ENCODE peak calls at places on chromosomes 1 and 21, in eight cellular contexts. U is skeletal muscle cell, F is PC-3, S is left ventricle myocardium inferior, T is aorta, B is mucosa of descending colon, M is Caco-2, Y is AG09309. K is an unnamed sample.

GRCh38 chr1:229341811-229342304 is 989 bp downstream of the CCSAP start:
- DNase-seq in U (no peak), F (no peak), S (no peak), T (no peak), B (no peak), M (no peak), Y (no peak), K (no peak)

GRCh38 chr1:207752456-207753132 is 740 bp downstream of the CD46 start:
- DNase-seq in U (no peak), F (peak), S (no peak), T (no peak), B (peak), M (peak), Y (no peak), K (no peak)

GRCh38 chr1:89363638-89364536 is at the start of gene GBP6:
- DNase-seq in U (no peak), F (peak), S (peak), T (no peak), B (no peak), M (no peak), Y (no peak), K (no peak)

GRCh38 chr1:213326666-213327317 is 275.8 kb downstream of the RPS6KC1 start:
- DNase-seq in U (peak), F (no peak), S (peak), T (peak), B (no peak), M (no peak), Y (peak), K (no peak)

GRCh38 chr21:28220670-28221069 is 772.0 kb downstream of the LTN1 start:
- DNase-seq in U (no peak), F (no peak), S (no peak), T (no peak), B (no peak), M (no peak), Y (no peak), K (no peak)

GRCh38 chr1:87129606-87130005 is 199.1 kb upstream of the LMO4 start:
- DNase-seq in U (no peak), F (no peak), S (peak), T (no peak), B (no peak), M (no peak), Y (no peak), K (no peak)

GRCh38 chr1:28449904-28450303 is 55.9 kb upstream of the RCC1 start:
- DNase-seq in U (no peak), F (peak), S (no peak), T (no peak), B (no peak), M (no peak), Y (no peak), K (no peak)

GRCh38 chr1:235953801-235954200 is 87.1 kb upstream of the LYST start:
- DNase-seq in U (peak), F (peak), S (no peak), T (no peak), B (no peak), M (no peak), Y (peak), K (no peak)

GRCh38 chr1:165924096-165924495 is 96.7 kb downstream of the UCK2 start:
- DNase-seq in U (no peak), F (no peak), S (no peak), T (no peak), B (no peak), M (no peak), Y (no peak), K (no peak)

GRCh38 chr1:151539321-151540020 is 638 bp upstream of the TUFT1 start:
- DNase-seq in U (peak), F (peak), S (peak), T (peak), B (peak), M (peak), Y (no peak), K (peak)

GRCh38 chr1:6397844-6398243 is 4.3 kb upstream of the ACOT7 start:
- DNase-seq in U (no peak), F (no peak), S (no peak), T (no peak), B (peak), M (no peak), Y (no peak), K (no peak)

GRCh38 chr1:150765229-150765976 is at the start of gene CTSS:
- DNase-seq in U (no peak), F (peak), S (no peak), T (no peak), B (no peak), M (no peak), Y (no peak), K (no peak)

GRCh38 chr1:53148123-53148522 is 5.7 kb upstream of the SLC1A7 start:
- DNase-seq in U (no peak), F (peak), S (no peak), T (no peak), B (no peak), M (no peak), Y (no peak), K (no peak)

GRCh38 chr1:77511440-77511840 is 171.0 kb downstream of the ZZZ3 start:
- DNase-seq in U (peak), F (peak), S (no peak), T (no peak), B (no peak), M (no peak), Y (peak), K (no peak)

GRCh38 chr21:35428489-35428888 is 379.4 kb upstream of the RUNX1 start:
- DNase-seq in U (peak), F (no peak), S (peak), T (peak), B (no peak), M (no peak), Y (no peak), K (no peak)

GRCh38 chr1:67771776-67772175 is 61.5 kb downstream of the GNG12 start:
- DNase-seq in U (no peak), F (no peak), S (no peak), T (no peak), B (no peak), M (no peak), Y (no peak), K (no peak)

GRCh38 chr1:93649231-93649630 is 32.4 kb downstream of the BCAR3 start:
- DNase-seq in U (no peak), F (no peak), S (no peak), T (no peak), B (no peak), M (no peak), Y (no peak), K (no peak)

GRCh38 chr1:38973659-38974437 is 17.2 kb upstream of the AKIRIN1 start:
- DNase-seq in U (no peak), F (no peak), S (peak), T (peak), B (no peak), M (no peak), Y (no peak), K (no peak)

GRCh38 chr1:30665216-30665615 is 58.2 kb downstream of the MATN1 start:
- DNase-seq in U (no peak), F (no peak), S (no peak), T (no peak), B (no peak), M (no peak), Y (no peak), K (no peak)

GRCh38 chr1:178885869-178886268 is 15.0 kb upstream of the ANGPTL1 start:
- DNase-seq in U (no peak), F (no peak), S (no peak), T (no peak), B (no peak), M (peak), Y (no peak), K (no peak)

GRCh38 chr1:220803401-220804201 is 16.9 kb downstream of the MTARC1 start:
- DNase-seq in U (no peak), F (peak), S (no peak), T (no peak), B (no peak), M (peak), Y (no peak), K (no peak)

GRCh38 chr1:243487036-243487648 is 231.3 kb downstream of the SDCCAG8 start:
- DNase-seq in U (no peak), F (no peak), S (no peak), T (no peak), B (no peak), M (no peak), Y (no peak), K (no peak)

GRCh38 chr1:1132928-1133750 is 17.2 kb upstream of the C1orf159 start:
- DNase-seq in U (no peak), F (no peak), S (peak), T (no peak), B (peak), M (no peak), Y (no peak), K (no peak)

GRCh38 chr1:167659440-167659839 is 29.4 kb downstream of the RCSD1 start:
- DNase-seq in U (no peak), F (no peak), S (no peak), T (no peak), B (no peak), M (peak), Y (no peak), K (no peak)

GRCh38 chr1:210700511-210700910 is 371.8 kb downstream of the HHAT start:
- DNase-seq in U (no peak), F (no peak), S (no peak), T (no peak), B (no peak), M (no peak), Y (no peak), K (peak)

GRCh38 chr1:36008546-36009197 is 75.2 kb upstream of the TEKT2 start:
- DNase-seq in U (peak), F (peak), S (no peak), T (no peak), B (no peak), M (no peak), Y (peak), K (no peak)

GRCh38 chr21:46056450-46056903 is 41.4 kb upstream of the COL6A2 start:
- DNase-seq in U (no peak), F (no peak), S (peak), T (peak), B (peak), M (no peak), Y (peak), K (no peak)

GRCh38 chr1:53512807-53513755 is 53.9 kb downstream of the DMRTB1 start:
- DNase-seq in U (no peak), F (no peak), S (no peak), T (no peak), B (no peak), M (no peak), Y (no peak), K (no peak)

GRCh38 chr1:16177306-16177705 is 21.4 kb upstream of the EPHA2 start:
- DNase-seq in U (no peak), F (no peak), S (no peak), T (no peak), B (no peak), M (no peak), Y (no peak), K (no peak)

GRCh38 chr1:90402893-90403849 is 313.9 kb downstream of the BARHL2 start:
- DNase-seq in U (peak), F (peak), S (no peak), T (no peak), B (no peak), M (peak), Y (peak), K (peak)

GRCh38 chr1:108049083-108049819 is 84.3 kb upstream of the VAV3 start:
- DNase-seq in U (no peak), F (peak), S (peak), T (peak), B (no peak), M (peak), Y (peak), K (no peak)

GRCh38 chr1:242197907-242198306 is 199.0 kb upstream of the MAP1LC3C start:
- DNase-seq in U (no peak), F (no peak), S (no peak), T (no peak), B (no peak), M (no peak), Y (no peak), K (no peak)

GRCh38 chr1:52684545-52684944 is 13.6 kb downstream of the COA7 start:
- DNase-seq in U (no peak), F (no peak), S (no peak), T (no peak), B (no peak), M (no peak), Y (no peak), K (no peak)

GRCh38 chr1:221630236-221630635 is 111.7 kb downstream of the DUSP10 start:
- DNase-seq in U (no peak), F (no peak), S (no peak), T (no peak), B (no peak), M (no peak), Y (no peak), K (no peak)

GRCh38 chr1:248918126-248918525 is 12.1 kb downstream of the PGBD2 start:
- DNase-seq in U (no peak), F (no peak), S (no peak), T (no peak), B (no peak), M (no peak), Y (no peak), K (no peak)

GRCh38 chr1:34740161-34740875 is 14.5 kb upstream of the GJB5 start:
- DNase-seq in U (no peak), F (no peak), S (no peak), T (no peak), B (no peak), M (no peak), Y (no peak), K (no peak)

GRCh38 chr21:45296638-45297037 is 8.9 kb upstream of the POFUT2 start:
- DNase-seq in U (no peak), F (no peak), S (peak), T (no peak), B (no peak), M (no peak), Y (no peak), K (no peak)

GRCh38 chr1:245019904-245020486 is 134.8 kb upstream of the KIF26B start:
- DNase-seq in U (no peak), F (no peak), S (no peak), T (no peak), B (no peak), M (no peak), Y (no peak), K (no peak)

DNA sequence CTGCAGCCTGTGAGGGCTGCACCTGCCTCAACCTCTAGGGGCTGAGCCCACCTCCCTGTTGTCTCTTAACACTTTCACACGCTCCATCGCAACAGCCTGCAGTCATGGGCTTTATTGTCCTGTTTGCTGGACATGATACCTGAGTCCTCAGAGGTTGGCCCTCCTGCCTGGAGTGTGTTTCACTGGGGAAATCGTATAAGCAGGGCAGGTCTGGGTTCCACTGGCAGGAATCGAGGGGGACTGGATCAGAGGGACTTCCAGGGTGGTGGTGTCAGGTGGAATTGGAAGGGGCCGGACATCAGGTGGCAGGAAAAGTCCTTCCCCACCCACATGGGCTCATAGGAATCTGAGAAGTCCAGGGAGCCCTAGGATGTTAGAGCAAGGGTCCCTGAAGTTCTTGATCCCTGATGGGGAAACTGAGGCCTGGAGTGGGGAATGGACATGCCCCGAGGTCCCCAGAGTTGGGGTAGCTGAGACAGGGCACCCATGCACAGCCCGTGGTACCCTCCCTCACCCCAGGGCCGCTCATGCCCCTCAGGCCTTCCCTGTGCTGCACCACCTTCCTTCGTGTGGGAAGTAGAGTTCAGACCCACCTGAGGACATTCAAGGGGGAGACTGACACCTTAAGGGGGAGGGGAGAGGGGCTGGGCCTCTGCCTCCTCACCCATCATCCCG is 66.6 kb downstream of the PIK3CD start:
- DNase-seq in U (no peak), F (no peak), S (no peak), T (no peak), B (no peak), M (no peak), Y (no peak), K (no peak)
- H3K4me3 ChIP-seq in U (no peak), F (no peak), S (peak), T (no peak), B (no peak), M (no peak), Y (no peak), K (no peak)

GRCh38 chr1:70220015-70220414 is 1.2 kb upstream of the SRSF11 start:
- DNase-seq in U (no peak), F (no peak), S (no peak), T (no peak), B (no peak), M (no peak), Y (no peak), K (no peak)
- H3K4me3 ChIP-seq in U (no peak), F (no peak), S (no peak), T (no peak), B (no peak), M (no peak), Y (no peak), K (no peak)

GRCh38 chr1:12170263-12170671 is 3.5 kb downstream of the TNFRSF1B start:
- DNase-seq in U (no peak), F (no peak), S (no peak), T (no peak), B (no peak), M (no peak), Y (no peak), K (no peak)
- H3K4me3 ChIP-seq in U (no peak), F (no peak), S (peak), T (no peak), B (no peak), M (no peak), Y (no peak), K (no peak)

GRCh38 chr1:8409107-8409506 is 91.2 kb downstream of the SLC45A1 start:
- DNase-seq in U (no peak), F (peak), S (no peak), T (no peak), B (no peak), M (peak), Y (no peak), K (peak)
- H3K4me3 ChIP-seq in U (no peak), F (no peak), S (peak), T (no peak), B (no peak), M (no peak), Y (no peak), K (no peak)

K was measured in LNCaP clone FGC.